ENCODE peak calls at places on chromosomes 2 and 18, in eight cellular contexts. E, L, C, N, A, V, D and I are unnamed samples.

GRCh38 chr2:49255325-49256023 is 101.2 kb upstream of the FSHR start:
- DNase-seq in V (peak), L (no peak), D (no peak), N (peak), A (no peak), C (no peak), E (no peak), I (no peak)

GRCh38 chr18:49362431-49362830 is 98.0 kb downstream of the DYM start:
- DNase-seq in L (no peak), V (no peak), A (no peak), C (no peak), D (no peak), E (no peak), N (peak), I (no peak)

GRCh38 chr18:7923105-7923504 is 356.0 kb downstream of the PTPRM start:
- DNase-seq in E (no peak), C (no peak), D (no peak), V (no peak), N (no peak), L (no peak), A (no peak), I (no peak)

GRCh38 chr2:105744091-105744908 is 412 bp upstream of the NCK2 start:
- DNase-seq in L (peak), E (peak), N (peak), A (peak), V (peak), C (peak), D (peak), I (peak)

GRCh38 chr2:106053116-106053515 is 141.0 kb downstream of the UXS1 start:
- DNase-seq in N (peak), L (no peak), V (no peak), A (no peak), D (no peak), E (no peak), C (no peak), I (no peak)

GRCh38 chr2:20617081-20617575 is 33.8 kb downstream of the HS1BP3 start:
- DNase-seq in L (no peak), D (peak), C (no peak), A (no peak), V (peak), N (no peak), E (peak), I (no peak)

GRCh38 chr18:57194070-57194469 is 47.2 kb downstream of the BOD1L2 start:
- DNase-seq in D (no peak), A (no peak), N (no peak), E (no peak), V (no peak), C (no peak), L (no peak), I (no peak)

GRCh38 chr18:47964086-47964485 is 33.6 kb upstream of the SMAD2 start:
- DNase-seq in V (no peak), D (no peak), A (no peak), N (no peak), C (no peak), L (no peak), E (no peak), I (no peak)

GRCh38 chr2:3535467-3535793 is 16.1 kb upstream of the ADI1 start:
- DNase-seq in D (no peak), N (no peak), E (no peak), A (peak), V (no peak), L (no peak), C (peak), I (no peak)

GRCh38 chr2:167946367-167946955 is 300.9 kb downstream of the STK39 start:
- DNase-seq in A (no peak), L (no peak), V (no peak), C (no peak), E (no peak), D (no peak), N (no peak), I (no peak)

GRCh38 chr2:128603411-128603924 is 284.8 kb upstream of the HS6ST1 start:
- DNase-seq in C (no peak), E (no peak), V (no peak), N (no peak), A (no peak), D (no peak), L (peak), I (no peak)

GRCh38 chr2:128386066-128386465 is 67.4 kb upstream of the HS6ST1 start:
- DNase-seq in E (no peak), N (no peak), A (no peak), V (no peak), L (no peak), C (no peak), D (no peak), I (no peak)

GRCh38 chr18:74784791-74785190 is 187.1 kb downstream of the ZNF407 start:
- DNase-seq in L (no peak), D (no peak), V (no peak), A (no peak), C (no peak), E (no peak), N (no peak), I (no peak)

GRCh38 chr2:198374375-198375072 is 570.1 kb downstream of the PLCL1 start:
- DNase-seq in A (no peak), E (no peak), L (peak), D (peak), V (peak), C (peak), N (peak), I (no peak)

GRCh38 chr2:78125042-78125441 is 602.9 kb upstream of the LRRTM4 start:
- DNase-seq in A (no peak), D (no peak), L (no peak), C (no peak), V (no peak), N (no peak), E (no peak), I (no peak)

GRCh38 chr2:65749549-65749948 is 317.1 kb upstream of the SPRED2 start:
- DNase-seq in C (no peak), E (no peak), L (no peak), D (no peak), A (no peak), N (no peak), V (no peak), I (no peak)

GRCh38 chr2:29455202-29455885 is 340.1 kb downstream of the CLIP4 start:
- DNase-seq in E (no peak), C (no peak), V (no peak), L (no peak), D (no peak), A (no peak), N (no peak), I (no peak)

GRCh38 chr2:172097557-172098131 is 5.1 kb downstream of the DLX2 start:
- DNase-seq in V (no peak), E (no peak), A (no peak), C (no peak), N (peak), D (no peak), L (no peak), I (peak)

GRCh38 chr2:62309465-62310091 is 113.7 kb downstream of the B3GNT2 start:
- DNase-seq in L (no peak), C (no peak), A (no peak), D (no peak), V (no peak), E (no peak), N (peak), I (no peak)

GRCh38 chr2:101307503-101307902 is 998 bp downstream of the RNF149 start:
- DNase-seq in N (no peak), D (no peak), C (no peak), L (no peak), V (no peak), E (no peak), A (no peak), I (no peak)

GRCh38 chr2:199366406-199366805 is 91.3 kb downstream of the SATB2 start:
- DNase-seq in V (peak), L (no peak), C (no peak), A (no peak), E (no peak), N (no peak), D (no peak), I (no peak)

GRCh38 chr2:102508863-102509262 is 35.8 kb downstream of the SLC9A4 start:
- DNase-seq in A (no peak), V (no peak), C (no peak), D (no peak), N (no peak), E (no peak), L (no peak), I (no peak)

GRCh38 chr2:14516844-14517243 is 115.7 kb upstream of the LRATD1 start:
- DNase-seq in C (no peak), D (no peak), A (peak), E (no peak), V (no peak), N (peak), L (no peak), I (no peak)

GRCh38 chr2:44083054-44083453 is 85.6 kb upstream of the PPM1B start:
- DNase-seq in C (no peak), L (no peak), A (no peak), V (no peak), N (no peak), E (no peak), D (no peak), I (no peak)

GRCh38 chr2:16728742-16729141 is 63.1 kb upstream of the CYRIA start:
- DNase-seq in A (peak), D (no peak), E (no peak), C (peak), N (no peak), L (no peak), V (no peak), I (no peak)

GRCh38 chr2:223979730-223980396 is 22.6 kb downstream of the MRPL44 start:
- DNase-seq in C (no peak), N (no peak), E (no peak), V (no peak), A (no peak), D (no peak), L (no peak), I (no peak)

GRCh38 chr2:238220892-238221521 is 17.5 kb upstream of the ILKAP start:
- DNase-seq in L (peak), C (no peak), D (no peak), N (peak), V (no peak), A (peak), E (no peak), I (no peak)

GRCh38 chr2:136448435-136448834 is 316.9 kb upstream of the THSD7B start:
- DNase-seq in E (no peak), A (no peak), C (peak), V (no peak), L (no peak), N (no peak), D (no peak), I (no peak)

GRCh38 chr18:11728247-11728646 is 39.2 kb downstream of the GNAL start:
- DNase-seq in A (no peak), N (peak), L (no peak), D (no peak), V (peak), C (peak), E (no peak), I (no peak)

GRCh38 chr2:234308814-234309195 is 188.1 kb downstream of the ARL4C start:
- DNase-seq in V (no peak), N (peak), E (peak), C (peak), L (no peak), A (no peak), D (no peak), I (no peak)

GRCh38 chr2:15223887-15224286 is 337.2 kb downstream of the NBAS start:
- DNase-seq in D (no peak), V (no peak), A (peak), L (no peak), E (no peak), C (no peak), N (peak), I (no peak)

GRCh38 chr2:67581751-67582150 is 184.6 kb downstream of the ETAA1 start:
- DNase-seq in N (no peak), C (peak), A (no peak), E (no peak), D (peak), L (no peak), V (no peak), I (no peak)

GRCh38 chr2:88950010-88950409 is 258.5 kb downstream of the RPIA start:
- DNase-seq in L (no peak), C (no peak), D (no peak), E (no peak), V (no peak), N (peak), A (no peak), I (no peak)
- TF ChIP-seq CTCF in L (no peak), C (no peak), D (no peak), E (no peak), V (no peak), N (peak), A (peak), I (peak)

GRCh38 chr2:25309402-25309801 is 32.3 kb downstream of the DNMT3A start:
- DNase-seq in C (peak), D (peak), E (peak), L (peak), V (peak), A (no peak), N (peak), I (peak)
- TF ChIP-seq CTCF in C (peak), D (no peak), E (peak), L (peak), V (peak), A (peak), N (peak), I (peak)

DNA sequence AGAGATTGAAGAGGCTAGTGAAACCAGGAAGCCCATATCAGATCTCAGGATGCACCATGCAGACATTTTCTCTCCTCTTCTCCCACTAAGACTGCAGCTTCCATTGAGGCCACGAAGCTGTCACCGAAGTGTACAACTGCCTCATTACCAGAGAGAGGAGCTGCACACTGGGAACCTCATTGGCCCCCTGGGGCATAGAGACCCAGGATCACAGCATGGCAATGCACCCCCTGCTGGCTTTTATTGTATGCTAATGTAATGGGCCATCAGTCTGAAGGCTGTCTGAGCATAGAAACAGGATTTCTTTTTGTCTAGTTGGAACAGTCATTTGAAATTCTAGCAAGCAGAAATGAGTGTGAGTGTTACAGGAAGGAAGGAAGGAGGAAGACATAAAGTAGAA is 861.6 kb upstream of the CELF4 start:
- DNase-seq in V (no peak), L (no peak), N (no peak), C (no peak), E (no peak), D (no peak), A (no peak), I (no peak)
- TF ChIP-seq CTCF in V (no peak), L (no peak), N (no peak), C (peak), E (no peak), D (no peak), A (no peak), I (no peak)

DNA sequence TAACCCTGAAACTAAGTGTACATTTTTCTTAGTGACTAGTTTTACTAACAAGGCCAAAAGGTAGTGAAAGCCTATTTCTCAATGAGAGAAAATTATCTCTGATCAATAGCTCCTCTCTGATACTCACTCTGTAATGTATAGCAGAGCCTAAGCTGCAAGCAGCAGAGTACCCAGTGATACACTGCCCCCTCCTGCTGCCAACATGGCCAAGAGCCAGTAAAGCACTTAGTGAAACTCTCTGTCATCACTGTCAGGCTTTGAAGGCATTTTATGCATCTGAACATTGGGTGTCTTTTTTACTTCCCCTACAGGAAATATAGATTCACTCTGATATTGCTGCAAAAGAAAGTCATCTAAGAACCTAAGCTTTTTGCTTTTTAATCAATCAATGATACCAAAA is 784.1 kb upstream of the CDH7 start:
- DNase-seq in V (peak), L (no peak), E (peak), C (no peak), A (no peak), D (peak), N (no peak), I (no peak)
- TF ChIP-seq CTCF in V (peak), L (no peak), E (no peak), C (peak), A (no peak), D (no peak), N (no peak), I (peak)

GRCh38 chr18:32482117-32482516 is 11.4 kb upstream of the GAREM1 start:
- DNase-seq in V (no peak), D (no peak), C (no peak), A (no peak), E (no peak), L (no peak), N (no peak), I (no peak)
- TF ChIP-seq CTCF in V (no peak), D (no peak), C (no peak), A (no peak), E (no peak), L (no peak), N (no peak), I (no peak)

GRCh38 chr18:5393779-5394178 is 98.3 kb upstream of the ZBTB14 start:
- DNase-seq in N (peak), V (no peak), A (no peak), C (no peak), E (no peak), D (no peak), L (no peak), I (no peak)
- TF ChIP-seq CTCF in N (no peak), V (no peak), A (no peak), C (no peak), E (no peak), D (no peak), L (no peak), I (no peak)

GRCh38 chr2:176818653-176819052 is 393.9 kb upstream of the HNRNPA3 start:
- DNase-seq in E (no peak), L (no peak), A (no peak), C (no peak), N (no peak), D (no peak), V (no peak), I (no peak)

GRCh38 chr2:176814274-176814673 is 398.3 kb upstream of the HNRNPA3 start:
- DNase-seq in D (no peak), E (no peak), L (no peak), A (no peak), V (peak), N (no peak), C (no peak), I (no peak)

GRCh38 chr2:176813526-176814179 is 398.9 kb upstream of the HNRNPA3 start:
- DNase-seq in L (no peak), V (peak), A (no peak), N (no peak), E (no peak), D (no peak), C (peak), I (no peak)

GRCh38 chr2:176814740-176815367 is 397.7 kb upstream of the HNRNPA3 start:
- DNase-seq in N (peak), D (no peak), V (peak), E (no peak), C (peak), L (no peak), A (no peak), I (no peak)

DNA sequence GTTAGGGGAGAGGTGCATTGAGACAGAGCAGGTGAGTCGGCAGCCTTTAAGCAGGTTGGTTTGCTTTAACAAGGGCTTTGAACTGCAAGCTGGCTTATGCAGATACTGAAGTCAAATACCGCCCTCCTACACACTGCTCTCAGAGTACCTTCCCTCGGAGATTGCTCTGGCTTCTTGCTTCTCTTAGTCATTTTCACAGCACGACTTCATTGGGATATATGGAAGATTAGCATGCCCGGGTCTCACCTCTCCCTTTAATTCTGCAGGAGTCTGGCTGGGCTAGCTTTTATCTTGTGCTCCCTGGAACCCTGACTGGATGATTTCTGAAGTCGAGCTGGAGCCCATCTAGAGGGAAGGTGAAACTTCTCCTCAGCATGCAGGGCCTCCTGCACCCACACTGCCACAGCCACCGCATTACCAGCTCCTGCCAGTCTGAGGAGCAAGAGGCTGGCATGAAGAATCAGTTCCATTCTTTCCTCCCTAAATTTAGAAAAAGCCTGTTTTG is 395.5 kb upstream of the HNRNPA3 start:
- DNase-seq in D (no peak), V (peak), E (no peak), C (peak), A (no peak), L (no peak), N (no peak), I (no peak)
- TF ChIP-seq CTCF in D (no peak), V (peak), E (no peak), C (peak), A (no peak), L (no peak), N (peak), I (peak)

DNA sequence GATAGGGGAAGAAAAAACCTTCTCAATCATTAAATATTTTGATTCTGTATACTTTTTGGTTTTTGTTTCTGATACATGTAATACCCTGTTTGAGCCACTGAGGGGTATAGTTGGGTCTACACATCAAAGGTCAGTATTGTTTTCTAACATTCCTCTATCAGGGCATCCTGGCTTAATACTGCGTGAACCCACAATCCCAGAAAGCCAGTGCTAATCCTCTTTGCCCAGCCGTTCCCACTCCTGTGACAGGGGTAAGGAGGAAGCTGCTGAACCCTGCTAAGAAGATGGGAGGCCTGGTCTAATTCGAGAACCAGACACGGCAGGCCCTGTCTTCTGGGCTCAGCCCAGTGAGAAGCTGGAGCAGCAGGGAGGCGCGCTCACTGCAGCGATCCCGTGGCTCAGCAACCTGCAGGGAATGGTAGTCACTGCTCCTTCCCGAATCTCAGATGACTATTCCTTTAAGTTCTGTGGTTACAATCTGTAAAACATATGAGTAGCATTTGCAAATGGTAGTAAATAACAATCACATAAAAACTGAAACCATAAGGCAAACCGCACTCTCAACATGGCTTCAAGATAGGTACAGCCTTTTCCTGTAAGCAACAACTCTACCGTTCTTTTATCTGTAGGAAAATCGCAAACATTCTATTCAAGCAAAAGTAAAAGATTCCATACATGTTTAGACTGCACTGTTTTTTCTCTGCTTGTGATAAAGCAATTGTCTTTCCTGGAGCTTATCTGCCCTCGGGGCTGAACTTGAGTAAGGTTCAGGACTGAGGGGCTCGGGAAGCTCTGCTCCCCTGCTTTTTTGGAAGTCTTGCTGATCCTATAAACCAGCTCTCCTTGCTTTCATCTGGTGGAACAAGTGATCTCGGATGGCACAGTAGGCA is 87.0 kb downstream of the EPB41L3 start:
- DNase-seq in N (peak), D (peak), L (no peak), E (no peak), V (peak), C (peak), A (no peak), I (peak)
- TF ChIP-seq CTCF in N (peak), D (no peak), L (peak), E (no peak), V (peak), C (peak), A (no peak), I (peak)